ENCODE peak calls at places on chromosome 18, in eight cellular contexts. A, I, M, O, V, P, Q and X are unnamed samples.

GRCh38 chr18:54983041-54983686 is 23.9 kb upstream of the CCDC68 start:
- DNase-seq in A (no peak), I (peak), M (no peak), O (no peak), V (peak), P (peak), Q (peak), X (no peak)

GRCh38 chr18:63293930-63294329 is 25.6 kb downstream of the BCL2 start:
- DNase-seq in A (no peak), I (no peak), M (no peak), O (no peak), V (no peak), P (no peak), Q (no peak), X (no peak)

GRCh38 chr18:51192026-51192425 is 5.5 kb downstream of the MEX3C start:
- DNase-seq in A (no peak), I (no peak), M (no peak), O (no peak), V (no peak), P (no peak), Q (no peak), X (no peak)

GRCh38 chr18:61922435-61922834 is 29.6 kb upstream of the RNF152 start:
- DNase-seq in A (no peak), I (no peak), M (no peak), O (no peak), V (no peak), P (no peak), Q (no peak), X (no peak)

GRCh38 chr18:66344227-66344626 is 259.7 kb downstream of the CDH19 start:
- DNase-seq in A (no peak), I (no peak), M (no peak), O (no peak), V (no peak), P (no peak), Q (peak), X (no peak)

GRCh38 chr18:22311301-22311700 is 106.4 kb downstream of the CTAGE1 start:
- DNase-seq in A (no peak), I (no peak), M (no peak), O (no peak), V (no peak), P (no peak), Q (no peak), X (no peak)

GRCh38 chr18:42392416-42392815 is 437.4 kb downstream of the PIK3C3 start:
- DNase-seq in A (no peak), I (no peak), M (no peak), O (no peak), V (no peak), P (no peak), Q (no peak), X (no peak)

GRCh38 chr18:23388357-23388756 is 64.7 kb upstream of the RIOK3 start:
- DNase-seq in A (no peak), I (no peak), M (no peak), O (no peak), V (no peak), P (no peak), Q (no peak), X (no peak)

GRCh38 chr18:54805571-54806334 is 22.5 kb upstream of the RAB27B start:
- DNase-seq in A (no peak), I (no peak), M (no peak), O (no peak), V (no peak), P (no peak), Q (no peak), X (no peak)

GRCh38 chr18:49707594-49707993 is 105.7 kb downstream of the ACAA2 start:
- DNase-seq in A (no peak), I (no peak), M (no peak), O (no peak), V (no peak), P (no peak), Q (no peak), X (no peak)

GRCh38 chr18:65942103-65942502 is 191.3 kb downstream of the CDH7 start:
- DNase-seq in A (no peak), I (no peak), M (no peak), O (no peak), V (no peak), P (no peak), Q (no peak), X (no peak)

GRCh38 chr18:43590182-43590903 is 313.1 kb upstream of the SYT4 start:
- DNase-seq in A (peak), I (no peak), M (no peak), O (no peak), V (no peak), P (no peak), Q (no peak), X (no peak)

GRCh38 chr18:59691046-59691395 is 6.2 kb downstream of the CCBE1 start:
- DNase-seq in A (no peak), I (no peak), M (no peak), O (no peak), V (no peak), P (no peak), Q (no peak), X (peak)

GRCh38 chr18:42296723-42297122 is 341.7 kb downstream of the PIK3C3 start:
- DNase-seq in A (no peak), I (no peak), M (no peak), O (no peak), V (no peak), P (no peak), Q (no peak), X (no peak)

GRCh38 chr18:10406172-10406663 is 48.2 kb upstream of the APCDD1 start:
- DNase-seq in A (no peak), I (no peak), M (no peak), O (no peak), V (no peak), P (no peak), Q (no peak), X (no peak)

GRCh38 chr18:52339891-52340371 is at the start of gene DCC:
- DNase-seq in A (no peak), I (no peak), M (no peak), O (no peak), V (no peak), P (peak), Q (peak), X (peak)

GRCh38 chr18:4510709-4511108 is 55.6 kb upstream of the DLGAP1 start:
- DNase-seq in A (no peak), I (no peak), M (no peak), O (no peak), V (no peak), P (no peak), Q (no peak), X (no peak)

GRCh38 chr18:49693276-49694005 is 119.9 kb downstream of the ACAA2 start:
- DNase-seq in A (no peak), I (no peak), M (no peak), O (no peak), V (no peak), P (no peak), Q (no peak), X (no peak)

GRCh38 chr18:30192216-30192615 is 850.3 kb downstream of the DSC3 start:
- DNase-seq in A (no peak), I (no peak), M (no peak), O (no peak), V (no peak), P (no peak), Q (no peak), X (no peak)

GRCh38 chr18:36633961-36634412 is 194.8 kb downstream of the TPGS2 start:
- DNase-seq in A (no peak), I (no peak), M (no peak), O (no peak), V (no peak), P (no peak), Q (no peak), X (no peak)

GRCh38 chr18:51614033-51614432 is 416.6 kb upstream of the MEX3C start:
- DNase-seq in A (no peak), I (no peak), M (no peak), O (no peak), V (no peak), P (peak), Q (no peak), X (peak)

GRCh38 chr18:27595121-27595848 is 410.2 kb upstream of the CHST9 start:
- DNase-seq in A (no peak), I (no peak), M (no peak), O (no peak), V (no peak), P (no peak), Q (no peak), X (no peak)

GRCh38 chr18:79596451-79597175 is 83.0 kb upstream of the CTDP1 start:
- DNase-seq in A (no peak), I (no peak), M (no peak), O (no peak), V (no peak), P (no peak), Q (no peak), X (no peak)

GRCh38 chr18:48934708-48935432 is 15.9 kb downstream of the SMAD7 start:
- DNase-seq in A (peak), I (no peak), M (no peak), O (peak), V (peak), P (no peak), Q (peak), X (no peak)

GRCh38 chr18:41771971-41772370 is 183.1 kb upstream of the PIK3C3 start:
- DNase-seq in A (no peak), I (no peak), M (no peak), O (no peak), V (no peak), P (no peak), Q (no peak), X (no peak)

GRCh38 chr18:3649559-3650426 is 199.8 kb downstream of the TGIF1 start:
- DNase-seq in A (peak), I (no peak), M (no peak), O (no peak), V (peak), P (peak), Q (no peak), X (no peak)

GRCh38 chr18:57997820-57998219 is 46.2 kb upstream of the NEDD4L start:
- DNase-seq in A (no peak), I (no peak), M (no peak), O (no peak), V (no peak), P (no peak), Q (no peak), X (no peak)

GRCh38 chr18:77160515-77160914 is 27.9 kb upstream of the MBP start:
- DNase-seq in A (no peak), I (no peak), M (no peak), O (no peak), V (no peak), P (no peak), Q (no peak), X (no peak)

GRCh38 chr18:3103576-3103975 is 90.6 kb upstream of the LPIN2 start:
- DNase-seq in A (no peak), I (no peak), M (no peak), O (no peak), V (no peak), P (no peak), Q (no peak), X (no peak)

GRCh38 chr18:63963610-63964256 is 6.1 kb upstream of the SERPINB8 start:
- DNase-seq in A (no peak), I (peak), M (peak), O (no peak), V (peak), P (no peak), Q (peak), X (no peak)

GRCh38 chr18:41096504-41096903 is 858.5 kb upstream of the PIK3C3 start:
- DNase-seq in A (no peak), I (no peak), M (no peak), O (no peak), V (no peak), P (no peak), Q (peak), X (no peak)

GRCh38 chr18:70373062-70373519 is 84.2 kb downstream of the SOCS6 start:
- DNase-seq in A (no peak), I (no peak), M (no peak), O (no peak), V (peak), P (peak), Q (no peak), X (peak)

GRCh38 chr18:48085781-48086487 is 155.5 kb upstream of the SMAD2 start:
- DNase-seq in A (no peak), I (no peak), M (no peak), O (no peak), V (no peak), P (no peak), Q (no peak), X (no peak)

GRCh38 chr18:62329676-62330454 is 4.8 kb downstream of the TNFRSF11A start:
- DNase-seq in A (peak), I (peak), M (no peak), O (peak), V (peak), P (no peak), Q (peak), X (peak)

GRCh38 chr18:64203295-64203694 is 54.4 kb upstream of the LINC00305 start:
- DNase-seq in A (no peak), I (no peak), M (no peak), O (no peak), V (no peak), P (no peak), Q (no peak), X (no peak)

GRCh38 chr18:51437280-51438271 is 240.1 kb upstream of the MEX3C start:
- DNase-seq in A (no peak), I (no peak), M (no peak), O (no peak), V (no peak), P (no peak), Q (no peak), X (no peak)

GRCh38 chr18:79459946-79460345 is 64.2 kb downstream of the NFATC1 start:
- DNase-seq in A (no peak), I (no peak), M (no peak), O (no peak), V (no peak), P (no peak), Q (no peak), X (no peak)

GRCh38 chr18:7370812-7371211 is 139.9 kb downstream of the LRRC30 start:
- DNase-seq in A (no peak), I (no peak), M (no peak), O (peak), V (no peak), P (no peak), Q (no peak), X (no peak)
- H3K27ac ChIP-seq in A (no peak), I (no peak), M (no peak), O (peak), V (no peak), P (no peak), Q (no peak), X (no peak)

DNA sequence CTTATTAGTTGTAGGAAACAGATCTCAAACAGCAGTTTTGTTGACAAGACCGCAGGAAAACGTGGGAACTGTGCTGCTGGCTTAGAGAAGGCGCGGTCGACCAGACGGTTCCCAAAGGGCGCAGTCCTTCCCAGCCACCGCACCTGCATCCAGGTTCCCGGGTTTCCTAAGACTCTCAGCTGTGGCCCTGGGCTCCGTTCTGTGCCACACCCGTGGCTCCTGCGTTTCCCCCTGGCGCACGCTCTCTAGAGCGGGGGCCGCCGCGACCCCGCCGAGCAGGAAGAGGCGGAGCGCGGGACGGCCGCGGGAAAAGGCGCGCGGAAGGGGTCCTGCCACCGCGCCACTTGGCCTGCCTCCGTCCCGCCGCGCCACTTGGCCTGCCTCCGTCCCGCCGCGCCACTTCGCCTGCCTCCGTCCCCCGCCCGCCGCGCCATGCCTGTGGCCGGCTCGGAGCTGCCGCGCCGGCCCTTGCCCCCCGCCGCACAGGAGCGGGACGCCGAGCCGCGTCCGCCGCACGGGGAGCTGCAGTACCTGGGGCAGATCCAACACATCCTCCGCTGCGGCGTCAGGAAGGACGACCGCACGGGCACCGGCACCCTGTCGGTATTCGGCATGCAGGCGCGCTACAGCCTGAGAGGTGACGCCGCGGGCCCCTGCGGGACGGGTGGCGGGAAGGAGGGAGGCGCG is at the start of gene TYMS:
- DNase-seq in A (peak), I (peak), M (peak), O (peak), V (peak), P (peak), Q (peak), X (no peak)
- H3K27ac ChIP-seq in A (no peak), I (no peak), M (peak), O (peak), V (peak), P (peak), Q (peak), X (peak)

DNA sequence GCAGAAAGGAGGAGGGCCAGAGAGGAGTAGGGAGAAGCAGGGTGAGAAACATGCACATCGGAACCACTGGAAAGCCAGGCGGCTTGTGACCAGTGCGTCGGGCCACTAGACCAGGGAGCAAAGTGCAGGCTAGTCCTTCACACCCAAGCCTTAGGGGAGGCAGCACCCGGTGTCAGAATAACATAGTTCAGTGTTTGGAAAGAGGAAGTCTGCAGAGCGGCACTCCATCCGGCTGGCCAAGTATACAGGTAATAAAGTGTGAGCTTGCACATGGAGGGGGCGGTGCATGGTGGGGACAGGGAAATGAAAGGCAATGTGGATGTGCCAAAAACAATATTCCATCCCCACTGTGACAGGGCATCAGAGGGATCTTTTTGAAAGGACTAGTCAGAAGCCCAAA is 69.7 kb downstream of the ZNF521 start:
- DNase-seq in A (no peak), I (no peak), M (no peak), O (no peak), V (no peak), P (no peak), Q (no peak), X (no peak)
- H3K27ac ChIP-seq in A (no peak), I (no peak), M (no peak), O (peak), V (no peak), P (no peak), Q (no peak), X (no peak)

GRCh38 chr18:74497778-74498177 is 1.6 kb downstream of the CNDP2 start:
- DNase-seq in A (no peak), I (no peak), M (no peak), O (no peak), V (no peak), P (no peak), Q (no peak), X (no peak)
- H3K27ac ChIP-seq in A (no peak), I (peak), M (no peak), O (peak), V (no peak), P (no peak), Q (peak), X (peak)

GRCh38 chr18:35085450-35086032 is 44.3 kb downstream of the MAPRE2 start:
- DNase-seq in A (no peak), I (no peak), M (no peak), O (no peak), V (no peak), P (no peak), Q (no peak), X (no peak)

GRCh38 chr18:35087726-35088125 is 46.5 kb downstream of the MAPRE2 start:
- DNase-seq in A (no peak), I (no peak), M (no peak), O (no peak), V (no peak), P (no peak), Q (no peak), X (no peak)

GRCh38 chr18:35083174-35083712 is 42.0 kb downstream of the MAPRE2 start:
- DNase-seq in A (no peak), I (no peak), M (no peak), O (peak), V (no peak), P (no peak), Q (peak), X (no peak)

GRCh38 chr18:35086704-35087103 is 45.5 kb downstream of the MAPRE2 start:
- DNase-seq in A (no peak), I (no peak), M (no peak), O (no peak), V (no peak), P (no peak), Q (no peak), X (no peak)

DNA sequence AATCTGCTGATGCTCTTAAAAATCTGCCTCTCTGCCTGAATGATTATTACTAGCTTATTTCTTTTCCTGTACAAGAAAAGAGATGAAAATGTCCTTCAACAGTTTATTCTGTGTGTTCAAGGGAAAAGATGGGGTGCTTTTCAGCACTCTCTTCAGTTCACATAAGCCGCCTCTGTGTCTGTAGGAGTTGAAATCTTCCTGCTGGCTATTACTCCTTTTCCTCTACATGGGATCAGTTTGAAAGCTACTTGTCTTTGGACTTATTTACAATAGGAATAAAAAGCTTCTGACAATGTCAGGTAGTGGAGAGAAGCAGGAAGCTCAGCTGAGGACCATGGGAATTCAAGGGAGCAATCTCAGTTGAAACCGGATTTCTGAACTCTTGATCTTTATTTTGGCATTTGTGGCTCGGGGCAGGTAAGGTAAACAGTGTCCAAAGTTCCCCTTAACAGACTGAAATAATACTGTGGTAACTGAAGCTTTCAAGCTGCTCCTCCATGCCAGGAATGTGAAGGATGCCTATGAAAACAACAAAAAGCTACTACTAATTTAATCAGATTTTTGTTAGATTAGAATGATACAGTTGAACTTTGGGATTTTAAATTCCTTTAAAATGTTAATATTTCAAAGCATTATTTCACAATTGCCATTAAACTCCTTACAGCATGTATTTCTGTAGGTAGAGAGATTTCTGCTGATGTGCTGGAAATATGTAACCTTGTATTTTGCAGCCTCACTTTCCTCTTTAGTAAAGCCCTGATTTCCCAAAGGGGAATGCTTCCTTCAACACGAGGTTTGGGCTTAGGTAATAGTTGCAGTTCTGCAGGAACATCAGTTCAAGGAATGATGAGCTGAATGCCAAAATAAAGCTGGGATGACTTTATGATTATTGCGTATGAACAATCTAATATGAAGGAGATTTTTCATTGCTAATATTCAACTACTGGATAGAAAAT is 43.6 kb downstream of the MAPRE2 start:
- DNase-seq in A (no peak), I (no peak), M (no peak), O (no peak), V (no peak), P (no peak), Q (no peak), X (no peak)
- H3K27ac ChIP-seq in A (peak), I (no peak), M (no peak), O (peak), V (no peak), P (no peak), Q (no peak), X (no peak)